ENCODE peak calls at places on chromosomes 5 and 9, in six cellular contexts. G is neuronal stem cell, I is PC-9, P is mammary epithelial cell, U is fibroblast of lung, H is Karpas-422. V is an unnamed sample.

GRCh38 chr9:127915801-127916664 is 808 bp downstream of the ST6GALNAC4 start:
- DNase-seq in P (no peak), U (no peak), I (no peak), H (peak; percentile 90), G (no peak), V (peak; percentile 96)

GRCh38 chr5:146944764-146945710 is 66.5 kb upstream of the PPP2R2B start:
- DNase-seq in H (no peak), I (no peak), P (no peak), G (no peak), U (no peak), V (no peak)

GRCh38 chr5:95884021-95884333 is 61.5 kb upstream of the GLRX start:
- DNase-seq in H (no peak), I (peak; percentile 9), P (peak; percentile 56), G (no peak), U (no peak), V (no peak)

GRCh38 chr5:145294321-145294720 is 540.8 kb downstream of the PRELID2 start:
- DNase-seq in G (no peak), P (peak; percentile 19), I (no peak), U (no peak), H (no peak), V (no peak)

GRCh38 chr5:80368666-80369270 is 39.1 kb upstream of the ZFYVE16 start:
- DNase-seq in P (no peak), I (no peak), G (no peak), U (no peak), H (no peak), V (no peak)

GRCh38 chr5:95856501-95856981 is 34.0 kb upstream of the GLRX start:
- DNase-seq in I (no peak), G (no peak), U (no peak), P (no peak), H (no peak), V (no peak)

GRCh38 chr9:111866976-111867375 is 29.6 kb upstream of the UGCG start:
- DNase-seq in U (peak; percentile 86), H (no peak), I (no peak), P (peak; percentile 78), G (no peak), V (no peak)

GRCh38 chr9:4986291-4986690 is 1.2 kb downstream of the JAK2 start:
- DNase-seq in U (no peak), I (no peak), P (no peak), H (peak; percentile 50), G (no peak), V (peak; percentile 11)

GRCh38 chr9:4548796-4549725 is 58.8 kb downstream of the SLC1A1 start:
- DNase-seq in G (peak; percentile 5), I (no peak), H (peak; percentile 77), U (no peak), P (no peak), V (peak; percentile 6)

GRCh38 chr5:105708442-105708841 is 1962.3 kb downstream of the EFNA5 start:
- DNase-seq in H (no peak), I (no peak), U (no peak), P (no peak), G (no peak), V (no peak)

GRCh38 chr9:124214596-124215550 is 42.9 kb upstream of the NEK6 start:
- DNase-seq in U (no peak), P (no peak), G (no peak), I (no peak), H (peak; percentile 41), V (no peak)

DNA sequence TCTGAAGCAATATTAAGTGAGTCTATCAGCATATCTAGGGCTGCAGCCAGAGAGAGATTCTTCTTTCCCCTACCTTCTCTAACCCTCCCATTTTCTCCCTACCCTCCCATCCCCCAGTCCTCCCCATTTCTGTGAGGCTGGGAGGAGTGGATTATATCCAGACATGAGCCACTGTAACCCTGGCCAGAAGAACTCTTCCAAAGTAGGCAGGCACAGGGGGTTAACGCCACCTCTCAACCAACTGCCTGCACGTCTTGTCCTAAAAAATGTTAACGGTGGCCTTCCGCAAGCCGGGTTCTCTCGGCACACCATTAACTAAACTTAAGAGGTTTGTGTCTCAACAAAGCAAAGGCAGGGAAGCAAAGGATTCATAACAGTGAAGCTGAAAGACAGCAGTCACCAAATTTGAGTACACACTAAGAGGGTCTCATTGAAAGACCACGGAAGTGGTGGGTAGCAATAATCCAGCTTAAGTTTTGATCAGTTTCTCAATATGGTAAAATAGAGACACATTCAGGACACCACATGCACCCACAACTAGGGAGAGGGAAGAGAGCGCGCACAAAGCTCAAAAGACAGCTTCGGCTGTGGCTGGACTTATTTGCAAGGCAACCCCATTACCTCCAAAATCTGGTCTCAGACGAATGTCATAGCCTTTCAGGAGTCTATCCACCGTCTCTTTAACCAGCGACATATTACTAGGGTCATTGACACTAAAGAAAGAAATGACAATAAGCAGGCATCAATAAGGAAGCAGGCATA is 643 bp downstream of the GABRB2 start:
- DNase-seq in U (no peak), H (no peak), I (no peak), G (peak; percentile 6), P (no peak), V (peak; percentile 42)
- H2AFZ ChIP-seq in U (peak overlapping the region; percentile 12), H (no peak overlapping the region), I (no peak overlapping the region), G (no peak overlapping the region), P (no peak overlapping the region), V (peak overlapping the region; percentile 95)

GRCh38 chr5:5570646-5571045 is 148.2 kb downstream of the ICE1 start:
- DNase-seq in I (no peak), G (no peak), U (no peak), H (no peak), P (no peak), V (no peak)
- H3K4me2 ChIP-seq in I (no peak overlapping the region), G (no peak overlapping the region), U (no peak overlapping the region), H (no peak overlapping the region), P (no peak overlapping the region), V (no peak overlapping the region)

DNA sequence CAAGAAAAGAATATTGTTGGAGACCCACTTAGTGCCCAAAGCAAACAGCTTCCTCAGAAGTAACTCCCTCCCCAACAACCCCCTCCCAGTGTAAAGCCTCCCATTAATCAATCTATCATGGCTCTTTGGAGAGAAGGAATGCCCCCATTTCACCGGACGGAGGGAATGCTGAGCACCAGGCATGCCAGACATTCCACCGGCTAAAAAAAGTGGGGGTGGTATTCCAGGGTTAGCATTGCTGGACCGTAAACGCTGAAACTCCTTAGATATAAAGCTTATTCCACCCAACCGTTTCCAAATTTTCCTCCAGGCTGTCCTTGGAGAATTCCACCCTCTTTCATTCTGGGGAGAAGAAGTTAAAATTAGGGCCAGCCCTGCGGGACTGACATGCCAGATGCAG is 363 bp upstream of the MAMDC2 start:
- DNase-seq in H (no peak), G (peak; percentile 79), P (no peak), I (no peak), U (peak; percentile 43), V (no peak)
- H3K4me3 ChIP-seq in H (no peak overlapping the region), G (peak overlapping the region; percentile 84), P (peak overlapping the region; percentile 46), I (peak overlapping the region; percentile 66), U (no peak overlapping the region), V (no peak overlapping the region)

GRCh38 chr5:67294266-67294938 is 97.8 kb upstream of the CD180 start:
- DNase-seq in U (no peak), H (no peak), G (no peak), P (no peak), I (no peak), V (no peak)
- H2AFZ ChIP-seq in U (no peak overlapping the region), H (no peak overlapping the region), G (no peak overlapping the region), P (peak overlapping the region; percentile 25), I (no peak overlapping the region), V (no peak overlapping the region)